ENCODE peak calls at places on chromosome 13, in eight cellular contexts. I is PC-9; O is GM19239; W is NCI-H2171; P is NCI-H1930; E is HFFc6; L is NCI-H748 treated with DMSO at 0.1 percent for 48 hours; R is activated T-helper 1 cell treated with anti-CD3 and anti-CD28 coated beads, Interleukin-2, amount 50 U/mL, for 16 hours. T is an unnamed sample.

GRCh38 chr13:85709072-85709471 is 90.1 kb downstream of the SLITRK6 start:
- DNase-seq in P (no peak), R (no peak), E (no peak), W (no peak), L (no peak), I (no peak), O (no peak), T (no peak)

GRCh38 chr13:32314968-32315254 is 252 bp downstream of the ZAR1L start:
- DNase-seq in W (no peak), I (peak; percentile 35), O (peak; percentile 10), P (peak; percentile 57), E (peak; percentile 48), L (no peak), R (peak; percentile 15), T (no peak)

GRCh38 chr13:34805347-34805746 is 136.7 kb upstream of the NBEA start:
- DNase-seq in R (no peak), O (no peak), P (no peak), I (no peak), W (no peak), E (no peak), L (no peak), T (no peak)

GRCh38 chr13:111302045-111302722 is 18.3 kb upstream of the TEX29 start:
- DNase-seq in W (peak; percentile 23), L (no peak), O (no peak), E (no peak), I (no peak), R (no peak), P (no peak), T (no peak)

GRCh38 chr13:110726726-110727125 is 13.2 kb downstream of the ING1 start:
- DNase-seq in E (no peak), P (no peak), W (no peak), O (no peak), I (no peak), R (peak; percentile 37), L (no peak), T (no peak)

GRCh38 chr13:95704510-95704909 is 27.6 kb downstream of the DNAJC3 start:
- DNase-seq in L (peak; percentile 7), R (no peak), O (no peak), W (no peak), P (no peak), I (no peak), E (no peak), T (no peak)

GRCh38 chr13:50989476-50989875 is 79.9 kb downstream of the RNASEH2B start:
- DNase-seq in I (no peak), P (peak; percentile 52), O (no peak), E (no peak), W (no peak), R (no peak), L (peak; percentile 63), T (no peak)

GRCh38 chr13:26929971-26930730 is 169.6 kb upstream of the GPR12 start:
- DNase-seq in L (peak; percentile 87), E (peak; percentile 39), P (peak; percentile 64), R (peak; percentile 54), O (peak; percentile 64), W (peak; percentile 24), I (peak; percentile 48), T (peak; percentile 66)

GRCh38 chr13:52348081-52348480 is 57.9 kb downstream of the THSD1 start:
- DNase-seq in P (no peak), L (no peak), W (no peak), R (no peak), I (no peak), E (peak; percentile 71), O (no peak), T (no peak)

GRCh38 chr13:27933580-27934328 is 14.0 kb downstream of the PDX1 start:
- DNase-seq in O (no peak), R (no peak), W (no peak), L (no peak), I (no peak), P (no peak), E (no peak), T (no peak)

GRCh38 chr13:61608138-61608537 is 192.5 kb upstream of the PCDH20 start:
- DNase-seq in R (no peak), P (no peak), I (no peak), E (no peak), W (no peak), O (no peak), L (no peak), T (no peak)

GRCh38 chr13:99432637-99433542 is 68.4 kb upstream of the TM9SF2 start:
- DNase-seq in O (no peak), R (peak; percentile 76), P (no peak), I (peak; percentile 55), W (no peak), L (no peak), E (peak; percentile 74), T (peak; percentile 88)

GRCh38 chr13:76884167-76884566 is 2.0 kb downstream of the KCTD12 start:
- DNase-seq in E (no peak), R (no peak), O (no peak), L (peak; percentile 50), W (no peak), I (no peak), P (peak; percentile 18), T (no peak)

GRCh38 chr13:29923554-29924481 is 73.4 kb upstream of the UBL3 start:
- DNase-seq in R (peak; percentile 57), P (peak; percentile 41), W (no peak), I (peak; percentile 83), E (peak; percentile 98), O (peak; percentile 33), L (peak; percentile 72), T (peak; percentile 82)

GRCh38 chr13:64568748-64569147 is 2661.4 kb downstream of the PCDH9 start:
- DNase-seq in W (no peak), I (no peak), O (no peak), R (no peak), P (no peak), L (no peak), E (no peak), T (no peak)

GRCh38 chr13:59094149-59094548 is 1069.6 kb downstream of the DIAPH3 start:
- DNase-seq in R (no peak), L (no peak), O (no peak), E (no peak), P (no peak), W (peak; percentile 33), I (no peak), T (no peak)

GRCh38 chr13:46181799-46182490 is at the start of gene LCP1:
- DNase-seq in I (peak; percentile 62), O (peak; percentile 36), L (no peak), W (no peak), R (peak; percentile 55), P (no peak), E (no peak), T (no peak)

GRCh38 chr13:61463027-61463426 is 47.4 kb upstream of the PCDH20 start:
- DNase-seq in O (no peak), E (no peak), P (peak; percentile 23), R (no peak), W (no peak), L (peak; percentile 24), I (no peak), T (no peak)

T was measured in SW 1271.